ENCODE peak calls at places on chromosome 15, in five cellular contexts. One of them, this sample, is unnamed.

GRCh38 chr15:55835866-55836265 is 92.9 kb upstream of the PRTG start:
- DNase-seq in A549: no peak
- DNase-seq in fibroblast of lung: no peak
- DNase-seq in H9: no peak
- DNase-seq in CD8-positive, alpha-beta T cell: no peak
- DNase-seq in this sample: no peak

GRCh38 chr15:88954431-88955277 is 41.5 kb upstream of the MFGE8 start:
- DNase-seq in H9: no peak
- DNase-seq in A549: no peak
- DNase-seq in CD8-positive, alpha-beta T cell: no peak
- DNase-seq in fibroblast of lung: peak; percentile 18
- DNase-seq in this sample: peak; percentile 28

GRCh38 chr15:28953573-28954195 is 67.9 kb downstream of the APBA2 start:
- DNase-seq in H9: peak; percentile 12
- DNase-seq in A549: no peak
- DNase-seq in CD8-positive, alpha-beta T cell: no peak
- DNase-seq in fibroblast of lung: no peak
- DNase-seq in this sample: no peak

GRCh38 chr15:70505971-70506887 is 257.1 kb downstream of the UACA start:
- DNase-seq in H9: peak; percentile 57
- DNase-seq in fibroblast of lung: no peak
- DNase-seq in A549: no peak
- DNase-seq in CD8-positive, alpha-beta T cell: no peak
- DNase-seq in this sample: no peak

GRCh38 chr15:41904487-41905359 is 10.9 kb upstream of the SPTBN5 start:
- DNase-seq in CD8-positive, alpha-beta T cell: peak; percentile 79
- DNase-seq in H9: peak; percentile 81
- DNase-seq in fibroblast of lung: no peak
- DNase-seq in A549: peak; percentile 80
- DNase-seq in this sample: no peak

GRCh38 chr15:81899024-81899423 is 146.8 kb downstream of the MEX3B start:
- DNase-seq in H9: no peak
- DNase-seq in A549: no peak
- DNase-seq in CD8-positive, alpha-beta T cell: no peak
- DNase-seq in fibroblast of lung: no peak
- DNase-seq in this sample: no peak

GRCh38 chr15:42275780-42276395 is 2.7 kb upstream of the TMEM87A start:
- DNase-seq in A549: no peak
- DNase-seq in CD8-positive, alpha-beta T cell: no peak
- DNase-seq in H9: no peak
- DNase-seq in fibroblast of lung: no peak
- DNase-seq in this sample: no peak

GRCh38 chr15:68561901-68562300 is 16.9 kb upstream of the CORO2B start:
- DNase-seq in CD8-positive, alpha-beta T cell: no peak
- DNase-seq in A549: no peak
- DNase-seq in H9: no peak
- DNase-seq in fibroblast of lung: no peak
- DNase-seq in this sample: no peak

GRCh38 chr15:56821721-56822425 is 88.6 kb upstream of the ZNF280D start:
- DNase-seq in H9: peak; percentile 59
- DNase-seq in A549: peak; percentile 58
- DNase-seq in fibroblast of lung: peak; percentile 91
- DNase-seq in CD8-positive, alpha-beta T cell: peak; percentile 54
- DNase-seq in this sample: no peak

GRCh38 chr15:89335289-89336041 is 841 bp upstream of the POLG start:
- DNase-seq in fibroblast of lung: no peak
- DNase-seq in CD8-positive, alpha-beta T cell: peak; percentile 44
- DNase-seq in A549: no peak
- DNase-seq in H9: peak; percentile 67
- DNase-seq in this sample: no peak

GRCh38 chr15:35293353-35294130 is 208.4 kb upstream of the NANOGP8 start:
- DNase-seq in fibroblast of lung: peak; percentile 95
- DNase-seq in A549: peak; percentile 49
- DNase-seq in H9: peak; percentile 36
- DNase-seq in CD8-positive, alpha-beta T cell: no peak
- DNase-seq in this sample: no peak

GRCh38 chr15:99109555-99110021 is 4.7 kb downstream of the SYNM start:
- DNase-seq in H9: no peak
- DNase-seq in A549: no peak
- DNase-seq in fibroblast of lung: no peak
- DNase-seq in CD8-positive, alpha-beta T cell: no peak
- DNase-seq in this sample: no peak

GRCh38 chr15:55958349-55958748 is 35.1 kb downstream of the NEDD4 start:
- DNase-seq in CD8-positive, alpha-beta T cell: no peak
- DNase-seq in fibroblast of lung: no peak
- DNase-seq in A549: no peak
- DNase-seq in H9: no peak
- DNase-seq in this sample: no peak

GRCh38 chr15:52856286-52856685 is 66.2 kb upstream of the ONECUT1 start:
- DNase-seq in H9: no peak
- DNase-seq in CD8-positive, alpha-beta T cell: no peak
- DNase-seq in fibroblast of lung: no peak
- DNase-seq in A549: no peak
- DNase-seq in this sample: no peak

GRCh38 chr15:100596792-100597191 is 5.2 kb downstream of the LINS1 start:
- DNase-seq in A549: no peak
- DNase-seq in H9: no peak
- DNase-seq in fibroblast of lung: peak; percentile 79
- DNase-seq in CD8-positive, alpha-beta T cell: peak; percentile 89
- DNase-seq in this sample: peak; percentile 2

GRCh38 chr15:95912280-95912625 is 418.2 kb upstream of the NR2F2 start:
- DNase-seq in A549: no peak
- DNase-seq in H9: no peak
- DNase-seq in fibroblast of lung: no peak
- DNase-seq in CD8-positive, alpha-beta T cell: no peak
- DNase-seq in this sample: no peak

GRCh38 chr15:32866486-32867312 is 148.9 kb downstream of the GREM1 start:
- DNase-seq in H9: no peak
- DNase-seq in A549: peak; percentile 30
- DNase-seq in fibroblast of lung: peak; percentile 50
- DNase-seq in CD8-positive, alpha-beta T cell: no peak
- DNase-seq in this sample: no peak

GRCh38 chr15:89785771-89786135 is 9.6 kb downstream of the MESP2 start:
- DNase-seq in CD8-positive, alpha-beta T cell: no peak
- DNase-seq in H9: no peak
- DNase-seq in A549: no peak
- DNase-seq in fibroblast of lung: peak; percentile 51
- DNase-seq in this sample: no peak

GRCh38 chr15:36066757-36067156 is 512.7 kb upstream of the CDIN1 start:
- DNase-seq in H9: no peak
- DNase-seq in A549: no peak
- DNase-seq in fibroblast of lung: no peak
- DNase-seq in CD8-positive, alpha-beta T cell: no peak
- DNase-seq in this sample: no peak

GRCh38 chr15:69224383-69224782 is 63.9 kb downstream of the GLCE start:
- DNase-seq in A549: no peak
- DNase-seq in H9: no peak
- DNase-seq in CD8-positive, alpha-beta T cell: no peak
- DNase-seq in fibroblast of lung: no peak
- DNase-seq in this sample: no peak

GRCh38 chr15:35078221-35078915 is 6.7 kb downstream of the NANOGP8 start:
- DNase-seq in fibroblast of lung: peak; percentile 51
- DNase-seq in A549: peak; percentile 75
- DNase-seq in H9: peak; percentile 63
- DNase-seq in CD8-positive, alpha-beta T cell: peak; percentile 11
- DNase-seq in this sample: no peak

GRCh38 chr15:41934843-41935242 is 37.5 kb downstream of the EHD4 start:
- DNase-seq in fibroblast of lung: peak; percentile 46
- DNase-seq in A549: no peak
- DNase-seq in CD8-positive, alpha-beta T cell: peak; percentile 76
- DNase-seq in H9: peak; percentile 66
- DNase-seq in this sample: no peak

GRCh38 chr15:101528917-101529299 is 39.4 kb upstream of the PCSK6 start:
- DNase-seq in fibroblast of lung: no peak
- DNase-seq in H9: no peak
- DNase-seq in A549: no peak
- DNase-seq in CD8-positive, alpha-beta T cell: no peak
- DNase-seq in this sample: no peak

GRCh38 chr15:64586974-64587373 is 126.6 kb downstream of the ZNF609 start:
- DNase-seq in CD8-positive, alpha-beta T cell: no peak
- DNase-seq in A549: no peak
- DNase-seq in H9: no peak
- DNase-seq in fibroblast of lung: no peak
- DNase-seq in this sample: no peak

GRCh38 chr15:84888639-84889038 is 4.2 kb downstream of the SLC28A1 start:
- DNase-seq in A549: no peak
- DNase-seq in H9: no peak
- DNase-seq in fibroblast of lung: no peak
- DNase-seq in CD8-positive, alpha-beta T cell: no peak
- DNase-seq in this sample: no peak

GRCh38 chr15:63517202-63517601 is 12.8 kb downstream of the USP3 start:
- DNase-seq in H9: no peak
- DNase-seq in A549: no peak
- DNase-seq in fibroblast of lung: no peak
- DNase-seq in CD8-positive, alpha-beta T cell: no peak
- DNase-seq in this sample: no peak

GRCh38 chr15:42544858-42545629 is 3.5 kb downstream of the LRRC57 start:
- DNase-seq in A549: no peak
- DNase-seq in CD8-positive, alpha-beta T cell: no peak
- DNase-seq in fibroblast of lung: no peak
- DNase-seq in H9: no peak
- DNase-seq in this sample: no peak

GRCh38 chr15:63191895-63192603 is 2.6 kb downstream of the RAB8B start:
- DNase-seq in A549: no peak
- DNase-seq in fibroblast of lung: no peak
- DNase-seq in H9: no peak
- DNase-seq in CD8-positive, alpha-beta T cell: peak; percentile 53
- DNase-seq in this sample: no peak

GRCh38 chr15:69141833-69142232 is 18.6 kb upstream of the GLCE start:
- DNase-seq in fibroblast of lung: no peak
- DNase-seq in CD8-positive, alpha-beta T cell: no peak
- DNase-seq in H9: no peak
- DNase-seq in A549: no peak
- DNase-seq in this sample: no peak

GRCh38 chr15:91465696-91466095 is 365.6 kb downstream of the SV2B start:
- DNase-seq in H9: no peak
- DNase-seq in CD8-positive, alpha-beta T cell: no peak
- DNase-seq in A549: no peak
- DNase-seq in fibroblast of lung: no peak
- DNase-seq in this sample: no peak

GRCh38 chr15:91472316-91472756 is 372.3 kb downstream of the SV2B start:
- DNase-seq in CD8-positive, alpha-beta T cell: no peak
- DNase-seq in H9: no peak
- DNase-seq in A549: no peak
- DNase-seq in fibroblast of lung: peak; percentile 15
- DNase-seq in this sample: no peak

GRCh38 chr15:91469627-91470567 is 369.8 kb downstream of the SV2B start:
- DNase-seq in fibroblast of lung: no peak
- DNase-seq in H9: no peak
- DNase-seq in CD8-positive, alpha-beta T cell: peak; percentile 55
- DNase-seq in A549: no peak
- DNase-seq in this sample: no peak

GRCh38 chr15:91471410-91471993 is 371.4 kb downstream of the SV2B start:
- DNase-seq in A549: no peak
- DNase-seq in fibroblast of lung: peak; percentile 92
- DNase-seq in CD8-positive, alpha-beta T cell: no peak
- DNase-seq in H9: no peak
- DNase-seq in this sample: no peak

GRCh38 chr15:91468861-91469260 is 368.8 kb downstream of the SV2B start:
- DNase-seq in CD8-positive, alpha-beta T cell: no peak
- DNase-seq in A549: no peak
- DNase-seq in fibroblast of lung: no peak
- DNase-seq in H9: no peak
- DNase-seq in this sample: no peak
- H3K27ac ChIP-seq in CD8-positive, alpha-beta T cell: peak overlapping the region; percentile 44
- H3K27ac ChIP-seq in A549: no peak overlapping the region
- H3K27ac ChIP-seq in fibroblast of lung: no peak overlapping the region
- H3K27ac ChIP-seq in H9: no peak overlapping the region
- H3K27ac ChIP-seq in this sample: no peak overlapping the region

GRCh38 chr15:44068346-44068745 is 126.7 kb downstream of the FRMD5 start:
- DNase-seq in H9: no peak
- DNase-seq in fibroblast of lung: no peak
- DNase-seq in A549: no peak
- DNase-seq in CD8-positive, alpha-beta T cell: no peak
- DNase-seq in this sample: no peak

GRCh38 chr15:44069489-44069888 is 125.6 kb downstream of the FRMD5 start:
- DNase-seq in H9: no peak
- DNase-seq in A549: no peak
- DNase-seq in fibroblast of lung: no peak
- DNase-seq in CD8-positive, alpha-beta T cell: no peak
- DNase-seq in this sample: no peak

GRCh38 chr15:44064706-44065105 is 130.4 kb downstream of the FRMD5 start:
- DNase-seq in H9: no peak
- DNase-seq in A549: no peak
- DNase-seq in CD8-positive, alpha-beta T cell: no peak
- DNase-seq in fibroblast of lung: no peak
- DNase-seq in this sample: no peak

GRCh38 chr15:44066211-44066827 is 128.8 kb downstream of the FRMD5 start:
- DNase-seq in H9: peak; percentile 66
- DNase-seq in A549: peak; percentile 24
- DNase-seq in CD8-positive, alpha-beta T cell: peak; percentile 50
- DNase-seq in fibroblast of lung: peak; percentile 40
- DNase-seq in this sample: no peak
- H3K27ac ChIP-seq in H9: no peak overlapping the region
- H3K27ac ChIP-seq in A549: peak overlapping the region; percentile 37
- H3K27ac ChIP-seq in CD8-positive, alpha-beta T cell: no peak overlapping the region
- H3K27ac ChIP-seq in fibroblast of lung: no peak overlapping the region
- H3K27ac ChIP-seq in this sample: no peak overlapping the region

GRCh38 chr15:77518458-77518857 is 97.8 kb downstream of the HMG20A start:
- DNase-seq in CD8-positive, alpha-beta T cell: no peak
- DNase-seq in A549: no peak
- DNase-seq in H9: no peak
- DNase-seq in fibroblast of lung: no peak
- DNase-seq in this sample: no peak
- H3K27ac ChIP-seq in CD8-positive, alpha-beta T cell: no peak overlapping the region
- H3K27ac ChIP-seq in A549: no peak overlapping the region
- H3K27ac ChIP-seq in H9: no peak overlapping the region
- H3K27ac ChIP-seq in fibroblast of lung: no peak overlapping the region
- H3K27ac ChIP-seq in this sample: no peak overlapping the region

DNA sequence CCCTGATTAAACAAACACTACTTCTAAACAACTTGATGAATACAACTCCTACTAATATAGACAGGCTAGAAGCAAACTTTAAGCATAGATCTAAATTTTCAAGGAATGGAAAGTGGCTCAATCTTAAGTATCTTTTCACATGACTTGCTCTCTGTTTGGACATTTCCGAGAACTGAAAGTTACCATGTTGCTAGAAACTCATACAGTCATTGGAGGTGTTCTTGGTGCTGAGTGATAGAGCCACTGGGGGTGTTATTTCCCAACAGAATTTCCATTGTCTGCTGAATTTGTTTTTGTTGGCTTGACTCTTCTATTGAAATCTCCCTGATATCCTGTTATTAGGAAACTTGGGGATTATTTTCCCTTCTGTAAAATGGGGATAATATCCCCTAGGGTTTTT is 264.5 kb upstream of the RASGRP1 start:
- DNase-seq in CD8-positive, alpha-beta T cell: no peak
- DNase-seq in H9: no peak
- DNase-seq in fibroblast of lung: no peak
- DNase-seq in A549: no peak
- DNase-seq in this sample: no peak
- H3K27ac ChIP-seq in CD8-positive, alpha-beta T cell: no peak overlapping the region
- H3K27ac ChIP-seq in H9: no peak overlapping the region
- H3K27ac ChIP-seq in fibroblast of lung: no peak overlapping the region
- H3K27ac ChIP-seq in A549: no peak overlapping the region
- H3K27ac ChIP-seq in this sample: no peak overlapping the region

This sample was measured in thoracic aorta.